ENCODE peak calls at places on chromosomes 13 and 19, in ten cellular contexts. F, B, C, S, T, G, O, I, Y and U are unnamed samples. For H3K4me1, the result is how much of the 10 kb centered on the place peaks cover.

GRCh38 chr13:32255744-32256120 is 59.4 kb downstream of the ZAR1L start:
- DNase-seq in F (no peak), B (no peak), C (no peak), S (no peak), T (no peak), G (no peak), O (no peak), I (no peak), Y (no peak), U (no peak)

GRCh38 chr13:57740719-57741118 is 109.2 kb downstream of the PCDH17 start:
- DNase-seq in F (no peak), B (no peak), C (no peak), S (no peak), T (no peak), G (no peak), O (no peak), I (no peak), Y (no peak), U (peak)

GRCh38 chr19:46787331-46788100 is 878 bp downstream of the SLC1A5 start:
- DNase-seq in F (peak), B (peak), C (peak), S (no peak), T (peak), G (peak), O (peak), I (no peak), Y (no peak), U (peak)

GRCh38 chr13:30576528-30576927 is 41.2 kb upstream of the USPL1 start:
- DNase-seq in F (no peak), B (peak), C (no peak), S (no peak), T (no peak), G (no peak), O (peak), I (no peak), Y (no peak), U (peak)

GRCh38 chr19:5985098-5985783 is 7.3 kb upstream of the RANBP3 start:
- DNase-seq in F (no peak), B (no peak), C (no peak), S (no peak), T (no peak), G (no peak), O (peak), I (no peak), Y (no peak), U (peak)

GRCh38 chr13:23561261-23561660 is 9.0 kb upstream of the TNFRSF19 start:
- DNase-seq in F (no peak), B (no peak), C (no peak), S (no peak), T (no peak), G (no peak), O (no peak), I (no peak), Y (no peak), U (no peak)

GRCh38 chr19:35739275-35740107 is 2.8 kb downstream of the IGFLR1 start:
- DNase-seq in F (peak), B (no peak), C (no peak), S (no peak), T (no peak), G (no peak), O (no peak), I (no peak), Y (no peak), U (no peak)

GRCh38 chr19:35044317-35045117 is 3.0 kb downstream of the HPN start:
- DNase-seq in F (peak), B (peak), C (peak), S (no peak), T (peak), G (peak), O (peak), I (no peak), Y (no peak), U (peak)

GRCh38 chr19:52140077-52140710 is 456 bp upstream of the ZNF616 start:
- DNase-seq in F (no peak), B (no peak), C (no peak), S (no peak), T (no peak), G (no peak), O (no peak), I (no peak), Y (no peak), U (no peak)

GRCh38 chr19:45460807-45461347 is 6.9 kb upstream of the FOSB start:
- DNase-seq in F (no peak), B (no peak), C (no peak), S (no peak), T (no peak), G (no peak), O (no peak), I (no peak), Y (no peak), U (no peak)

GRCh38 chr19:2547033-2547680 is 71.2 kb downstream of the GADD45B start:
- DNase-seq in F (no peak), B (no peak), C (no peak), S (no peak), T (no peak), G (no peak), O (no peak), I (no peak), Y (no peak), U (no peak)

GRCh38 chr19:2543463-2544442 is 67.8 kb downstream of the GADD45B start:
- DNase-seq in F (no peak), B (peak), C (peak), S (peak), T (peak), G (peak), O (peak), I (peak), Y (peak), U (peak)

GRCh38 chr19:2542341-2543069 is 66.6 kb downstream of the GADD45B start:
- DNase-seq in F (no peak), B (no peak), C (no peak), S (no peak), T (peak), G (no peak), O (no peak), I (no peak), Y (no peak), U (peak)

GRCh38 chr19:2546128-2547032 is 70.5 kb downstream of the GADD45B start:
- DNase-seq in F (no peak), B (no peak), C (peak), S (no peak), T (no peak), G (peak), O (no peak), I (no peak), Y (peak), U (peak)

DNA sequence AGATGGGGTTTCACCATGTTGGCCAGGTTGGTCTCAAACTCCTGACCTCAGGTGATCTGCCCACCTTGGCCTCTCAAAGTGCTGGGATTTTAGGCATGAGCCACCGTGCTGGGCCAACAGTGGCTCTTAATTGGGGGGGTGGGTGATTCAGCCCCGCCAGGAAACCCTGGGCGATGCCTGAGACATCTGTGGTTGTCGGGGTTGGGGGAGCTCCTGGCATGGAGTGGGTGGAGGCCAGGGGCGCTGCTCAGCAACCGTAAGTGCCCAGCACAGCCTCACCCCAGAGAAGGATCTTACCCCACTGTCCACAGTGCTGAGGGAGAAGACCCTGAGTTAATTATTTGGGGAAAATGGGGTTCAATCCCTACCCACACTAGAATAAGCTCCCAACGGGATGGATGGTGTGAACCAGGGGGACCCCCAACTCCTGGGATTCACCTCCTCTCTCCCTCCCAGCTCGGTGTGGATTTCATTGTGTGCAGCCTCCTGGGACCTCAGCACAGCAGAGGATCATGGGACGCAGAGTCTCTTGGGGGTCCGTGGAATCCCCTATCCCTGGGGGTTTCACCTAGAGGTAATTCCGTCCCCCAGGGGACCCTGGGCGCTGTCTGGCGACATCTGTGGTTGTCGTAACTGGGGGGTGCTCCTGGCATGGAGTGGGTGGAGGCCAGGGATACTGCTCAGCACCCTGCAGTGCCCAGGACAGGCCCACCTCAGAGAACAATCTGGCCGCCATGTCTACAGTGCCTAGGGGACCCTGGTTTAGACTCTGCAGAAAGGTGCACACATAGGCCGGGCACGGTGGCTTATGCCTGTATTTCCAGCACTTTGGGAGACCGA is 68.9 kb downstream of the GADD45B start:
- DNase-seq in F (no peak), B (no peak), C (no peak), S (no peak), T (no peak), G (no peak), O (no peak), I (no peak), Y (no peak), U (peak)
- H3K4me1 ChIP-seq in F (under half), B (under half), C (under half), S (under half), T (half or more), G (half or more), O (under half), I (under half), Y (under half), U (under half)

GRCh38 chr19:13872695-13873389 is 4.1 kb upstream of the NANOS3 start:
- DNase-seq in F (no peak), B (peak), C (peak), S (no peak), T (peak), G (no peak), O (no peak), I (no peak), Y (no peak), U (no peak)
- H3K4me3 ChIP-seq in F (peak), B (peak), C (peak), S (peak), T (peak), G (peak), O (peak), I (no peak), Y (peak), U (peak)

GRCh38 chr13:40639226-40639681 is 27.2 kb downstream of the FOXO1 start:
- DNase-seq in F (no peak), B (no peak), C (no peak), S (no peak), T (no peak), G (no peak), O (no peak), I (no peak), Y (no peak), U (peak)
- H3K4me1 ChIP-seq in F (under half), B (half or more), C (under half), S (under half), T (under half), G (half or more), O (under half), I (under half), Y (under half), U (under half)

DNA sequence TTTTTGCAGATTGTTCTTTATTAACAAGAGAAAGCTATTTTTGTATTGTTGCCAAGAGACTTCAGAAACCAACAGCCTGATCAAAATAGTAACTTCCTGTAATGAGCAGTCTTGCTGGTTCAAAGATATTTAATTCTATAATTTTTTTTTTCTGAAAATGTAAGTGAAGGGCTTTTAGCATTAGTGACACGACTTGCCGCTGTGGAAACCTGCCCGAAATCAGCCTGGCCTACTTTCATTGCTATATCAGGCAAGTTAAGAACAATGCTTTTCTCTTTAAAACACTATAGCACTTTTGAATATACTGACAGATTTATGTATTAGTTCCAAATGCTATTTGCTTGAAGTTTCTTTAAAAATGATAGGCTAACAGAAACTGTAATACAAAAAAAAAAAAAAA is 374.3 kb downstream of the EFNB2 start:
- DNase-seq in F (peak), B (no peak), C (no peak), S (no peak), T (no peak), G (no peak), O (no peak), I (no peak), Y (no peak), U (no peak)
- H3K4me3 ChIP-seq in F (no peak), B (no peak), C (no peak), S (no peak), T (no peak), G (no peak), O (no peak), I (no peak), Y (no peak), U (no peak)

GRCh38 chr19:1275976-1276619 is 768 bp downstream of the FAM174C start:
- DNase-seq in F (no peak), B (no peak), C (no peak), S (no peak), T (no peak), G (no peak), O (no peak), I (no peak), Y (no peak), U (no peak)
- H3K4me1 ChIP-seq in F (under half), B (half or more), C (under half), S (under half), T (under half), G (under half), O (under half), I (under half), Y (under half), U (under half)

GRCh38 chr19:31344403-31344802 is 4.8 kb downstream of the TSHZ3 start:
- DNase-seq in F (no peak), B (no peak), C (no peak), S (no peak), T (no peak), G (no peak), O (no peak), I (no peak), Y (no peak), U (no peak)

GRCh38 chr19:31347356-31347755 is 1.9 kb downstream of the TSHZ3 start:
- DNase-seq in F (no peak), B (no peak), C (no peak), S (no peak), T (no peak), G (no peak), O (no peak), I (no peak), Y (no peak), U (no peak)

GRCh38 chr19:31346660-31347059 is 2.6 kb downstream of the TSHZ3 start:
- DNase-seq in F (no peak), B (no peak), C (no peak), S (no peak), T (no peak), G (no peak), O (no peak), I (no peak), Y (no peak), U (no peak)

GRCh38 chr19:31347828-31348314 is 1.4 kb downstream of the TSHZ3 start:
- DNase-seq in F (no peak), B (no peak), C (no peak), S (no peak), T (no peak), G (no peak), O (no peak), I (no peak), Y (no peak), U (peak)

GRCh38 chr19:31346184-31346583 is 3.1 kb downstream of the TSHZ3 start:
- DNase-seq in F (no peak), B (no peak), C (no peak), S (no peak), T (no peak), G (no peak), O (no peak), I (no peak), Y (no peak), U (no peak)
- H3K4me3 ChIP-seq in F (no peak), B (no peak), C (no peak), S (no peak), T (no peak), G (no peak), O (no peak), I (no peak), Y (no peak), U (no peak)